ENCODE peak calls at places on chromosomes 7 and 10, in nine cellular contexts. J, G, I, O, H, K, E, N and S are unnamed samples.
A peak's percentile ranks its signal among the peaks of the same experiment; 100 is the strongest.

GRCh38 chr10:98790817-98791216 is 344.1 kb upstream of the HPS1 start:
- DNase-seq in J (no peak), G (no peak), I (peak; percentile 18), O (no peak), H (peak; percentile 59), K (peak; percentile 10), E (no peak), N (no peak), S (peak; percentile 36)

GRCh38 chr10:78913219-78914059 is 155.3 kb upstream of the ZMIZ1 start:
- DNase-seq in J (no peak), G (no peak), I (peak; percentile 78), O (no peak), H (no peak), K (no peak), E (no peak), N (no peak), S (no peak)

GRCh38 chr7:69596723-69597277 is 1.5 kb upstream of the AUTS2 start:
- DNase-seq in J (peak; percentile 24), G (no peak), I (peak; percentile 5), O (peak; percentile 8), H (peak; percentile 14), K (no peak), E (no peak), N (no peak), S (no peak)

GRCh38 chr10:72470670-72471069 is 116.0 kb upstream of the DNAJB12 start:
- DNase-seq in J (no peak), G (no peak), I (no peak), O (no peak), H (no peak), K (no peak), E (no peak), N (no peak), S (no peak)

GRCh38 chr7:3892686-3893085 is 591.6 kb downstream of the SDK1 start:
- DNase-seq in J (no peak), G (no peak), I (no peak), O (no peak), H (no peak), K (no peak), E (no peak), N (no peak), S (no peak)

GRCh38 chr7:3230908-3231307 is 70.1 kb upstream of the SDK1 start:
- DNase-seq in J (no peak), G (no peak), I (no peak), O (no peak), H (no peak), K (no peak), E (no peak), N (no peak), S (no peak)

GRCh38 chr7:44565097-44565794 is 8.5 kb downstream of the DDX56 start:
- DNase-seq in J (peak; percentile 47), G (peak; percentile 42), I (peak; percentile 80), O (peak; percentile 51), H (peak; percentile 56), K (peak; percentile 75), E (peak; percentile 36), N (peak; percentile 63), S (peak; percentile 59)

GRCh38 chr10:125263551-125263950 is 103.2 kb upstream of the CTBP2 start:
- DNase-seq in J (no peak), G (peak; percentile 86), I (no peak), O (peak; percentile 11), H (no peak), K (no peak), E (no peak), N (peak; percentile 69), S (no peak)

GRCh38 chr10:110317866-110318850 is 13.4 kb upstream of the SMNDC1 start:
- DNase-seq in J (no peak), G (no peak), I (no peak), O (no peak), H (no peak), K (no peak), E (no peak), N (no peak), S (no peak)

GRCh38 chr7:137626469-137627067 is 220.2 kb downstream of the DGKI start:
- DNase-seq in J (no peak), G (peak; percentile 41), I (peak; percentile 41), O (peak; percentile 30), H (peak; percentile 59), K (peak; percentile 72), E (no peak), N (peak; percentile 27), S (peak; percentile 54)

GRCh38 chr7:73885975-73886798 is 25.2 kb downstream of the TMEM270 start:
- DNase-seq in J (peak; percentile 70), G (no peak), I (no peak), O (peak; percentile 81), H (peak; percentile 47), K (peak; percentile 85), E (peak; percentile 68), N (no peak), S (peak; percentile 51)

GRCh38 chr7:76267107-76267834 is 35.2 kb upstream of the HSPB1 start:
- DNase-seq in J (no peak), G (no peak), I (no peak), O (no peak), H (no peak), K (no peak), E (no peak), N (no peak), S (no peak)

GRCh38 chr7:20311743-20312042 is 19.0 kb upstream of the ITGB8 start:
- DNase-seq in J (no peak), G (no peak), I (no peak), O (no peak), H (no peak), K (no peak), E (no peak), N (no peak), S (no peak)

GRCh38 chr10:11318812-11319598 is 292.4 kb downstream of the USP6NL start:
- DNase-seq in J (no peak), G (no peak), I (no peak), O (no peak), H (no peak), K (no peak), E (no peak), N (no peak), S (no peak)

GRCh38 chr10:73991846-73992245 is 6.1 kb upstream of the VCL start:
- DNase-seq in J (peak; percentile 35), G (no peak), I (peak; percentile 59), O (no peak), H (no peak), K (no peak), E (no peak), N (no peak), S (no peak)

GRCh38 chr7:134842062-134842461 is 62.6 kb downstream of the CALD1 start:
- DNase-seq in J (no peak), G (no peak), I (no peak), O (no peak), H (no peak), K (peak; percentile 39), E (no peak), N (no peak), S (no peak)

GRCh38 chr10:100033766-100034418 is 24.1 kb upstream of the DNMBP start:
- DNase-seq in J (no peak), G (no peak), I (no peak), O (no peak), H (no peak), K (no peak), E (no peak), N (no peak), S (no peak)

GRCh38 chr10:100037758-100038315 is 28.1 kb upstream of the DNMBP start:
- DNase-seq in J (no peak), G (peak; percentile 19), I (no peak), O (no peak), H (no peak), K (no peak), E (no peak), N (peak; percentile 16), S (peak; percentile 15)

GRCh38 chr10:100043344-100043743 is 33.6 kb upstream of the DNMBP start:
- DNase-seq in J (no peak), G (peak; percentile 85), I (no peak), O (no peak), H (no peak), K (no peak), E (no peak), N (peak; percentile 54), S (no peak)

GRCh38 chr10:100041620-100042019 is 31.9 kb upstream of the DNMBP start:
- DNase-seq in J (no peak), G (no peak), I (no peak), O (no peak), H (no peak), K (no peak), E (no peak), N (no peak), S (no peak)

GRCh38 chr10:100038561-100039071 is 28.9 kb upstream of the DNMBP start:
- DNase-seq in J (no peak), G (no peak), I (peak; percentile 38), O (no peak), H (no peak), K (peak; percentile 23), E (no peak), N (no peak), S (peak; percentile 37)
- H3K4me3 ChIP-seq in J (no peak overlapping the region), G (no peak overlapping the region), I (no peak overlapping the region), O (no peak overlapping the region), H (no peak overlapping the region), K (no peak overlapping the region), E (no peak overlapping the region), N (no peak overlapping the region), S (no peak overlapping the region)

DNA sequence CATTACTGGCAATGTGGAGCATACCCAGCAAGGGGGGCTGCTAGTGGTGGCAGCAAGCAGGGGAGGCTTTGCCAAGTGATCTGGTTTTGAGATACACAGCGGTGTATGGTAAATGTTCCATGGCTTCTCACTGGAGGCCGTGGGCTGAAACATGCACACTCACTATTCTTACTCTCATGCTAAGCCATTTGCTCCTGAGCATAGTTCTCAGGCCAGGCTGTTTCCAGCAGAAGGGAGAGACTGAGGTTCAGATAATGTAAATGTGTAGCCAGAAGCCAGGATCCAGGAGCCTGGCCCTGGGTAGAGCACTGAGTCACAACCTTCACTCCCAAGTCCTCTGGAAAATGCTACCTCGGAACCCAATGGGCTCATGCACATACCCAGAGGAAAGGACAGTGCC is 757.9 kb downstream of the GRID1 start:
- DNase-seq in J (no peak), G (no peak), I (no peak), O (no peak), H (no peak), K (no peak), E (no peak), N (no peak), S (no peak)
- TF ChIP-seq CTCF in J (no peak), G (no peak), I (no peak), O (no peak), H (no peak), K (no peak), E (no peak), N (no peak), S (no peak)

GRCh38 chr10:130363899-130364298 is 227.7 kb downstream of the GLRX3 start:
- DNase-seq in J (no peak), G (no peak), I (no peak), O (no peak), H (no peak), K (no peak), E (no peak), N (no peak), S (no peak)
- H3K4me3 ChIP-seq in J (no peak overlapping the region), G (no peak overlapping the region), I (no peak overlapping the region), O (no peak overlapping the region), H (no peak overlapping the region), K (no peak overlapping the region), E (no peak overlapping the region), N (no peak overlapping the region), S (no peak overlapping the region)

DNA sequence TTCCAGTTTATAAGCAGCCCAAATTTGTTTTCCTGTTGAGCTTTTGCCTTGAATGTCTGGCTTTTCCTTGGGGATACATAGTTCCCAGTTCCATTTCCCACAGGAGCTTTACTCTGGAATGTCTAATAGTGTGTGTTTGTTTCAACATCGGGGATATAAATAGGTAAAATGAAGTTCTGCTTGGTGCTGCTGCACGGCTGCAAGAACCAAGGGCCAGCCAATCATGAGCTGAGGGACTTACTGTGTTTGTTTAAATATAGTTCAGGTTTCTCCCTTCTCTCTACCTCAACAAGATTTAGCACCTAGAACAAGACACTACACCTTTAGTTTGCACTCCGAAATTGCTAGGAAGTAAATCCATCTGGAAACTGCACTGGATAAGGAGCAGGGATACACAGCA is 43.9 kb downstream of the GRM8 start:
- DNase-seq in J (no peak), G (no peak), I (no peak), O (no peak), H (no peak), K (no peak), E (no peak), N (no peak), S (no peak)
- TF ChIP-seq CTCF in J (no peak), G (no peak), I (no peak), O (no peak), H (no peak), K (no peak), E (no peak), N (no peak), S (no peak)